ENCODE peak calls at places on chromosomes 11 and 22, in nine cellular contexts. X, U, B, L, G, Q, I, K and O are unnamed samples.

GRCh38 chr22:45757068-45757467 is 85.4 kb downstream of the ATXN10 start:
- DNase-seq in U (no peak), B (peak; percentile 88), X (peak; percentile 36), G (no peak), I (peak; percentile 20), Q (no peak), K (peak; percentile 31), L (no peak), O (no peak)

GRCh38 chr11:115170133-115170815 is 333.9 kb downstream of the CADM1 start:
- DNase-seq in Q (peak; percentile 28), G (peak; percentile 22), L (peak; percentile 36), X (no peak), I (peak; percentile 32), U (no peak), B (no peak), K (no peak), O (peak; percentile 50)

GRCh38 chr11:10476342-10476741 is 21.3 kb downstream of the AMPD3 start:
- DNase-seq in Q (no peak), X (no peak), I (no peak), B (no peak), G (no peak), K (no peak), L (no peak), U (no peak), O (no peak)

GRCh38 chr11:48096588-48097525 is 116.5 kb downstream of the PTPRJ start:
- DNase-seq in L (peak; percentile 86), K (no peak), B (no peak), X (no peak), I (no peak), Q (no peak), G (no peak), U (no peak), O (no peak)

GRCh38 chr11:132844956-132845355 is 687.3 kb downstream of the OPCML start:
- DNase-seq in K (peak; percentile 23), I (peak; percentile 98), B (no peak), L (peak; percentile 82), Q (no peak), U (no peak), G (peak; percentile 33), X (no peak), O (no peak)

GRCh38 chr11:15577519-15577918 is 462.8 kb downstream of the INSC start:
- DNase-seq in G (no peak), I (no peak), K (no peak), U (no peak), L (no peak), X (no peak), Q (no peak), B (no peak), O (no peak)

GRCh38 chr22:39090426-39091064 is 6.5 kb upstream of the APOBEC3H start:
- DNase-seq in U (peak; percentile 45), L (peak; percentile 91), B (no peak), K (no peak), I (no peak), X (peak; percentile 38), G (no peak), Q (no peak), O (no peak)

GRCh38 chr22:49203863-49204598 is 623.6 kb downstream of the BRD1 start:
- DNase-seq in B (peak; percentile 20), L (no peak), X (no peak), U (peak; percentile 1), Q (no peak), I (no peak), G (no peak), K (no peak), O (no peak)

GRCh38 chr22:39683639-39684038 is 113.1 kb downstream of the CACNA1I start:
- DNase-seq in B (no peak), K (no peak), G (no peak), Q (no peak), L (no peak), U (no peak), I (no peak), X (no peak), O (no peak)

GRCh38 chr11:73980001-73980960 is 2.4 kb downstream of the UCP2 start:
- DNase-seq in G (no peak), X (peak; percentile 79), B (peak; percentile 56), K (no peak), I (no peak), U (peak; percentile 71), Q (peak; percentile 39), L (peak; percentile 49), O (peak; percentile 24)

GRCh38 chr11:128796275-128796674 is 70.8 kb downstream of the KCNJ1 start:
- DNase-seq in U (no peak), I (peak; percentile 28), K (no peak), L (no peak), X (no peak), Q (no peak), G (no peak), B (no peak), O (no peak)

GRCh38 chr11:32586576-32587190 is 3.1 kb downstream of the EIF3M start:
- DNase-seq in B (no peak), U (no peak), X (no peak), L (peak; percentile 27), I (no peak), K (no peak), Q (no peak), G (peak; percentile 46), O (no peak)

GRCh38 chr11:5929571-5929970 is 12.5 kb upstream of the OR56A3 start:
- DNase-seq in I (no peak), U (no peak), B (no peak), Q (no peak), G (no peak), L (no peak), X (no peak), K (no peak), O (no peak)

GRCh38 chr11:114815176-114815575 is 136.8 kb downstream of the NXPE2 start:
- DNase-seq in I (no peak), B (no peak), K (no peak), U (no peak), Q (no peak), X (no peak), L (no peak), G (no peak), O (no peak)

GRCh38 chr11:47595967-47596366 is 1.8 kb upstream of the C1QTNF4 start:
- DNase-seq in B (no peak), Q (no peak), I (no peak), U (no peak), L (no peak), X (no peak), G (no peak), K (no peak), O (no peak)

GRCh38 chr22:39133871-39134270 is 18.6 kb downstream of the CBX7 start:
- DNase-seq in U (peak; percentile 25), B (no peak), G (no peak), L (no peak), Q (no peak), I (no peak), X (no peak), K (no peak), O (no peak)

GRCh38 chr11:43549624-43550023 is 130.9 kb upstream of the HSD17B12 start:
- DNase-seq in K (no peak), X (no peak), Q (no peak), U (no peak), L (no peak), G (no peak), I (no peak), B (no peak), O (no peak)

GRCh38 chr22:16810188-16810802 is 14.9 kb downstream of the XKR3 start:
- DNase-seq in L (no peak), B (no peak), I (no peak), X (no peak), K (peak; percentile 32), G (peak; percentile 84), U (no peak), Q (no peak), O (no peak)

GRCh38 chr22:42060489-42060888 is 10.1 kb downstream of the NAGA start:
- DNase-seq in K (no peak), U (no peak), Q (no peak), G (no peak), B (no peak), L (no peak), X (no peak), I (no peak), O (no peak)

GRCh38 chr22:46061431-46062231 is 84.7 kb upstream of the WNT7B start:
- DNase-seq in I (no peak), L (no peak), B (peak; percentile 69), K (no peak), Q (no peak), G (peak; percentile 18), U (no peak), X (no peak), O (no peak)

GRCh38 chr22:38180841-38181452 is 683 bp downstream of the PLA2G6 start:
- DNase-seq in I (no peak), L (peak; percentile 77), B (no peak), K (no peak), X (peak; percentile 37), Q (no peak), U (peak; percentile 86), G (no peak), O (no peak)

GRCh38 chr22:29069476-29069875 is 3.4 kb upstream of the KREMEN1 start:
- DNase-seq in B (no peak), U (no peak), I (no peak), L (no peak), G (no peak), Q (no peak), K (no peak), X (no peak), O (no peak)
- TF ChIP-seq CTCF in B (no peak), U (no peak), I (no peak), L (no peak), G (no peak), Q (no peak), K (no peak), X (no peak), O (no peak)

GRCh38 chr11:119727523-119728081 is 1.4 kb downstream of the NECTIN1 start:
- DNase-seq in B (peak; percentile 66), I (no peak), K (no peak), X (peak; percentile 40), G (no peak), Q (peak; percentile 30), U (peak; percentile 46), L (no peak), O (peak; percentile 37)
- TF ChIP-seq CTCF in B (peak; percentile 19), I (peak; percentile 27), K (peak; percentile 12), X (peak; percentile 29), G (no peak), Q (peak; percentile 32), U (no peak), L (peak; percentile 34), O (peak; percentile 20)

GRCh38 chr11:79052539-79052938 is 388.3 kb downstream of the TENM4 start:
- DNase-seq in K (no peak), B (peak; percentile 52), I (no peak), U (no peak), L (no peak), Q (no peak), X (peak; percentile 21), G (no peak), O (peak; percentile 36)
- TF ChIP-seq CTCF in K (no peak), B (peak; percentile 57), I (peak; percentile 36), U (no peak), L (peak; percentile 35), Q (peak; percentile 35), X (peak; percentile 19), G (peak; percentile 10), O (no peak)

DNA sequence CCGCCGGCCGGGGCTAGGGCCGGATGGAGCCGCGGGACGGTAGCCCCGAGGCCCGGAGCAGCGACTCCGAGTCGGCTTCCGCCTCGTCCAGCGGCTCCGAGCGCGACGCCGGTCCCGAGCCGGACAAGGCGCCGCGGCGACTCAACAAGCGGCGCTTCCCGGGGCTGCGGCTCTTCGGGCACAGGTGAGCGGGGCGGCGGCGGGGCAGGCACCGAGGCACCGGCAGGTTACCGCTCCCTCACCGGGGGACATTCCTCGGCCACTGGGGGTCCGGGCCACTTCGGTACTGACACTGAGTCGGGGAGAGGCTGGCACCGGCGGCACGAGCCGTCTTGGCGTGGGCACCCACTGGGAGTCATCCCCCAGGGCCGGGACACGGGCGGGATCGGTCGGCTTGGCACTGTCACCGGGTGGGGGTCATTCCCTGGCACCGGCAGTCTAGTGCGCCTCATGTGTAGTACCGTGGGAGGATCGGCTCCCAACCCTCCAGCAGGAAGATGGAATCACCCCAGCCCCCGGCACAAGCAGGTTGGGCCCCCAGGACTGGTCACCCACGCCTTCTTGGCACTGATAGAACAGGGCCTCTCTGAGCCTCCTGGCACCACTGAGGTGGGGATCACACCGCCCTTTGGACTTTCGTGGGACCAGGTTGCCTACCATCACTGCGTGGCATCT is 511 bp downstream of the DGKZ start:
- DNase-seq in B (no peak), X (peak; percentile 36), U (no peak), I (no peak), Q (no peak), G (no peak), K (no peak), L (no peak), O (no peak)
- TF ChIP-seq CTCF in B (no peak), X (no peak), U (no peak), I (no peak), Q (no peak), G (no peak), K (no peak), L (no peak), O (no peak)